ENCODE peak calls at places on chromosome 18, in ten cellular contexts. One of them, this sample, is unnamed.
A peak's percentile ranks its signal among the peaks of the same experiment; 100 is the strongest.

GRCh38 chr18:2657788-2658458 is 2.4 kb downstream of the SMCHD1 start:
- DNase-seq in fibroblast of the aortic adventitia: peak; percentile 91
- DNase-seq in cardiac fibroblast: peak; percentile 80
- DNase-seq in body of pancreas: no peak
- DNase-seq in RWPE2: no peak
- DNase-seq in GM12864: no peak
- DNase-seq in PC-3: peak; percentile 89
- DNase-seq in fibroblast of villous mesenchyme: peak; percentile 92
- DNase-seq in astrocyte of the cerebellum: peak; percentile 46
- DNase-seq in CD8-positive, alpha-beta T cell: no peak
- DNase-seq in this sample: peak; percentile 59

GRCh38 chr18:28136071-28136470 is 40.9 kb downstream of the CDH2 start:
- DNase-seq in fibroblast of the aortic adventitia: no peak
- DNase-seq in cardiac fibroblast: no peak
- DNase-seq in body of pancreas: no peak
- DNase-seq in RWPE2: no peak
- DNase-seq in GM12864: no peak
- DNase-seq in PC-3: peak; percentile 36
- DNase-seq in fibroblast of villous mesenchyme: peak; percentile 40
- DNase-seq in astrocyte of the cerebellum: no peak
- DNase-seq in CD8-positive, alpha-beta T cell: no peak
- DNase-seq in this sample: no peak

GRCh38 chr18:76657428-76657827 is 162.4 kb upstream of the ZNF516 start:
- DNase-seq in fibroblast of the aortic adventitia: no peak
- DNase-seq in cardiac fibroblast: no peak
- DNase-seq in body of pancreas: no peak
- DNase-seq in RWPE2: no peak
- DNase-seq in GM12864: no peak
- DNase-seq in PC-3: no peak
- DNase-seq in fibroblast of villous mesenchyme: peak; percentile 17
- DNase-seq in astrocyte of the cerebellum: no peak
- DNase-seq in CD8-positive, alpha-beta T cell: no peak
- DNase-seq in this sample: peak; percentile 4

GRCh38 chr18:61551586-61551985 is 218.4 kb downstream of the CDH20 start:
- DNase-seq in fibroblast of the aortic adventitia: peak; percentile 92
- DNase-seq in cardiac fibroblast: peak; percentile 93
- DNase-seq in body of pancreas: no peak
- DNase-seq in RWPE2: no peak
- DNase-seq in GM12864: peak; percentile 37
- DNase-seq in PC-3: peak; percentile 82
- DNase-seq in fibroblast of villous mesenchyme: peak; percentile 89
- DNase-seq in astrocyte of the cerebellum: peak; percentile 79
- DNase-seq in CD8-positive, alpha-beta T cell: no peak
- DNase-seq in this sample: peak; percentile 87

GRCh38 chr18:80243204-80243603 is 4.1 kb downstream of the PARD6G start:
- DNase-seq in fibroblast of the aortic adventitia: no peak
- DNase-seq in cardiac fibroblast: no peak
- DNase-seq in body of pancreas: no peak
- DNase-seq in RWPE2: no peak
- DNase-seq in GM12864: no peak
- DNase-seq in PC-3: no peak
- DNase-seq in fibroblast of villous mesenchyme: no peak
- DNase-seq in astrocyte of the cerebellum: no peak
- DNase-seq in CD8-positive, alpha-beta T cell: no peak
- DNase-seq in this sample: no peak

GRCh38 chr18:55635439-55635838 is 47.4 kb upstream of the TCF4 start:
- DNase-seq in fibroblast of the aortic adventitia: peak; percentile 5
- DNase-seq in cardiac fibroblast: no peak
- DNase-seq in body of pancreas: no peak
- DNase-seq in RWPE2: no peak
- DNase-seq in GM12864: no peak
- DNase-seq in PC-3: no peak
- DNase-seq in fibroblast of villous mesenchyme: peak; percentile 3
- DNase-seq in astrocyte of the cerebellum: no peak
- DNase-seq in CD8-positive, alpha-beta T cell: no peak
- DNase-seq in this sample: no peak

GRCh38 chr18:48967545-48967944 is 16.8 kb upstream of the SMAD7 start:
- DNase-seq in fibroblast of the aortic adventitia: no peak
- DNase-seq in cardiac fibroblast: no peak
- DNase-seq in body of pancreas: no peak
- DNase-seq in RWPE2: no peak
- DNase-seq in GM12864: no peak
- DNase-seq in PC-3: no peak
- DNase-seq in fibroblast of villous mesenchyme: no peak
- DNase-seq in astrocyte of the cerebellum: no peak
- DNase-seq in CD8-positive, alpha-beta T cell: no peak
- DNase-seq in this sample: no peak

GRCh38 chr18:79877163-79878091 is 74.0 kb downstream of the SLC66A2 start:
- DNase-seq in fibroblast of the aortic adventitia: no peak
- DNase-seq in cardiac fibroblast: no peak
- DNase-seq in body of pancreas: no peak
- DNase-seq in RWPE2: peak; percentile 49
- DNase-seq in GM12864: no peak
- DNase-seq in PC-3: no peak
- DNase-seq in fibroblast of villous mesenchyme: no peak
- DNase-seq in astrocyte of the cerebellum: no peak
- DNase-seq in CD8-positive, alpha-beta T cell: no peak
- DNase-seq in this sample: no peak

GRCh38 chr18:66344227-66344626 is 259.7 kb downstream of the CDH19 start:
- DNase-seq in fibroblast of the aortic adventitia: no peak
- DNase-seq in cardiac fibroblast: no peak
- DNase-seq in body of pancreas: no peak
- DNase-seq in RWPE2: no peak
- DNase-seq in GM12864: no peak
- DNase-seq in PC-3: no peak
- DNase-seq in fibroblast of villous mesenchyme: no peak
- DNase-seq in astrocyte of the cerebellum: no peak
- DNase-seq in CD8-positive, alpha-beta T cell: no peak
- DNase-seq in this sample: no peak

GRCh38 chr18:55777666-55778304 is 189.8 kb upstream of the TCF4 start:
- DNase-seq in fibroblast of the aortic adventitia: no peak
- DNase-seq in cardiac fibroblast: no peak
- DNase-seq in body of pancreas: no peak
- DNase-seq in RWPE2: no peak
- DNase-seq in GM12864: no peak
- DNase-seq in PC-3: no peak
- DNase-seq in fibroblast of villous mesenchyme: no peak
- DNase-seq in astrocyte of the cerebellum: no peak
- DNase-seq in CD8-positive, alpha-beta T cell: no peak
- DNase-seq in this sample: peak; percentile 29

GRCh38 chr18:51498085-51498855 is 300.8 kb upstream of the MEX3C start:
- DNase-seq in fibroblast of the aortic adventitia: no peak
- DNase-seq in cardiac fibroblast: no peak
- DNase-seq in body of pancreas: no peak
- DNase-seq in RWPE2: no peak
- DNase-seq in GM12864: no peak
- DNase-seq in PC-3: no peak
- DNase-seq in fibroblast of villous mesenchyme: no peak
- DNase-seq in astrocyte of the cerebellum: no peak
- DNase-seq in CD8-positive, alpha-beta T cell: no peak
- DNase-seq in this sample: no peak

GRCh38 chr18:68024716-68025115 is 508.2 kb upstream of the DSEL start:
- DNase-seq in fibroblast of the aortic adventitia: peak; percentile 70
- DNase-seq in cardiac fibroblast: peak; percentile 45
- DNase-seq in body of pancreas: no peak
- DNase-seq in RWPE2: no peak
- DNase-seq in GM12864: no peak
- DNase-seq in PC-3: no peak
- DNase-seq in fibroblast of villous mesenchyme: peak; percentile 21
- DNase-seq in astrocyte of the cerebellum: no peak
- DNase-seq in CD8-positive, alpha-beta T cell: no peak
- DNase-seq in this sample: peak; percentile 46

DNA sequence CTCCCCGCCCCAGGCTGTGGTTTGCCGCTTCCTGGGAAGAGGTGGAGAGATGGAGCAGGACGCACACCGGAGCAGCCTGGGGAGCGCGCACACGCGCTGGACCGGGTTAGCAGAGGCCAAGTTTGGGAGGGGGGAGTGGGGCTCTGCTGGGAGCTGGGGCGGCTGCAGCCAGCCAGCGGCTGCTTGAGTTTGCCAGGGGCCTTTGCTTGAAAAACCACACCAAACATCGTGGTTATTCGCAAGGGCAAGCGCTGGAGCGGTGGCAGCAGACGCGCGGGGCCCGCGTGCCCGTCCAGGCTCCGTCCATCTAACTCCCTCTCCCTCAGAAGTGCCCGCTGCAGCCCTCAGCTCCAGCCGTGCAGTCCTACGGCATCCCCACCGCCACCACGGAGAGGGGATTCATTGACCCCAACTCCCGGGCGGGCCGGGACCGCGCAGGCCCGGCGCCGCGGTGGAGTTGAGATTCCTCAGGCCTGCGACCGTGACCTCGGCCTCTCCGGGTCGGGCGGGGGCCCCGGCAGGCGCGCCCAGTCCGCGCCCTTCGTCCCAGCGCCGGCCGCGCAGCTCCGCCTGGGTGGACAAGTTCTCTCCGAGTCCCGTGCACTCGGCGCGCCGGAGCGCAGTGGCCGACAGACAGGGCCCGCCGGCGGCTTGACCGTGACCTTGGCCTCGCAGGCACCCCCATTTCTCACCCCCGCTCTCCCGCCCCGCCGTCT is 4.5 kb downstream of the PTGR3 start:
- DNase-seq in fibroblast of the aortic adventitia: peak; percentile 35
- DNase-seq in cardiac fibroblast: peak; percentile 19
- DNase-seq in body of pancreas: no peak
- DNase-seq in RWPE2: no peak
- DNase-seq in GM12864: no peak
- DNase-seq in PC-3: no peak
- DNase-seq in fibroblast of villous mesenchyme: peak; percentile 61
- DNase-seq in astrocyte of the cerebellum: no peak
- DNase-seq in CD8-positive, alpha-beta T cell: no peak
- DNase-seq in this sample: no peak
- H3K4me3 ChIP-seq in fibroblast of the aortic adventitia: peak overlapping the region; percentile 52
- H3K4me3 ChIP-seq in cardiac fibroblast: peak overlapping the region; percentile 35
- H3K4me3 ChIP-seq in body of pancreas: no peak overlapping the region
- H3K4me3 ChIP-seq in RWPE2: peak overlapping the region; percentile 15
- H3K4me3 ChIP-seq in GM12864: peak overlapping the region; percentile 23
- H3K4me3 ChIP-seq in PC-3: no peak overlapping the region
- H3K4me3 ChIP-seq in fibroblast of villous mesenchyme: peak overlapping the region; percentile 92
- H3K4me3 ChIP-seq in astrocyte of the cerebellum: peak overlapping the region; percentile 87
- H3K4me3 ChIP-seq in CD8-positive, alpha-beta T cell: peak overlapping the region; percentile 22
- H3K4me3 ChIP-seq in this sample: peak overlapping the region; percentile 40

DNA sequence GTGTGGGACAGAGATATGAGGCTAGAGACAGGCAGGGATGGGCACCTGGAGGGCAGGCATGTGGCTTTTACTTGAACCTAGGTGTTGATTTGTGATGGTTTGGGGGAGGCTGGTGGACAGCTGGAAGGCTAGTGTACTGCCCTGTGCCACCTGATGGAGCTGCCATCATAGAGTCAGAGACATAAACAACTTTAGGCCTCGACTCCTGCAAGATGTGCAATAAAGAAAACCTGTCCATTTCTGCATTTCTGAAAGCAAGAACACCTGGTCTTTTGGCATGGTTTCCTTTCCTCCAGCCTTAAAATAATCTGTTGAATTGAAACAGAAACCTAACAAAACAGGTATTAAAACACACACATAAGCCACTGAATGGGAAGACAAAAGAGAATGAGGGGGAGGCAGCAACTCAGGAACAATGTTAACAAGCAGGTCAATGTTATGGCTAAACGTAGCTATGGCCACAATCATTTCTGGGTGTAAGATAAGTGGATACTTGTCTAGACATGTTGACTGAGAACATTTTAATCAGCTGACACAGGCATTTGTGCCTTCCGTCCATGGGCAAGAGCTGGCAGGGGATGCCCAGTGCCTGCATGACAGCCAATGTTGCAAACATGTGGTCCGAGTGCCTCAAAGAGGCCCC is 87.8 kb downstream of the KCTD1 start:
- DNase-seq in fibroblast of the aortic adventitia: peak; percentile 60
- DNase-seq in cardiac fibroblast: peak; percentile 39
- DNase-seq in body of pancreas: no peak
- DNase-seq in RWPE2: no peak
- DNase-seq in GM12864: peak; percentile 84
- DNase-seq in PC-3: no peak
- DNase-seq in fibroblast of villous mesenchyme: no peak
- DNase-seq in astrocyte of the cerebellum: no peak
- DNase-seq in CD8-positive, alpha-beta T cell: no peak
- DNase-seq in this sample: peak; percentile 23
- TF ChIP-seq CTCF in fibroblast of the aortic adventitia: no peak
- TF ChIP-seq CTCF in cardiac fibroblast: no peak
- TF ChIP-seq CTCF in body of pancreas: no peak
- TF ChIP-seq CTCF in RWPE2: no peak
- TF ChIP-seq CTCF in GM12864: no peak
- TF ChIP-seq CTCF in PC-3: no peak
- TF ChIP-seq CTCF in fibroblast of villous mesenchyme: no peak
- TF ChIP-seq CTCF in astrocyte of the cerebellum: no peak
- TF ChIP-seq CTCF in CD8-positive, alpha-beta T cell: no peak
- TF ChIP-seq CTCF in this sample: no peak

GRCh38 chr18:21134895-21135294 is 23.3 kb upstream of the ROCK1 start:
- DNase-seq in fibroblast of the aortic adventitia: peak; percentile 45
- DNase-seq in cardiac fibroblast: peak; percentile 51
- DNase-seq in body of pancreas: no peak
- DNase-seq in RWPE2: no peak
- DNase-seq in GM12864: no peak
- DNase-seq in PC-3: peak; percentile 48
- DNase-seq in fibroblast of villous mesenchyme: peak; percentile 19
- DNase-seq in astrocyte of the cerebellum: no peak
- DNase-seq in CD8-positive, alpha-beta T cell: no peak
- DNase-seq in this sample: peak; percentile 53
- H3K4me3 ChIP-seq in fibroblast of the aortic adventitia: no peak overlapping the region
- H3K4me3 ChIP-seq in cardiac fibroblast: no peak overlapping the region
- H3K4me3 ChIP-seq in body of pancreas: no peak overlapping the region
- H3K4me3 ChIP-seq in RWPE2: no peak overlapping the region
- H3K4me3 ChIP-seq in GM12864: no peak overlapping the region
- H3K4me3 ChIP-seq in PC-3: no peak overlapping the region
- H3K4me3 ChIP-seq in fibroblast of villous mesenchyme: no peak overlapping the region
- H3K4me3 ChIP-seq in astrocyte of the cerebellum: no peak overlapping the region
- H3K4me3 ChIP-seq in CD8-positive, alpha-beta T cell: no peak overlapping the region
- H3K4me3 ChIP-seq in this sample: no peak overlapping the region

DNA sequence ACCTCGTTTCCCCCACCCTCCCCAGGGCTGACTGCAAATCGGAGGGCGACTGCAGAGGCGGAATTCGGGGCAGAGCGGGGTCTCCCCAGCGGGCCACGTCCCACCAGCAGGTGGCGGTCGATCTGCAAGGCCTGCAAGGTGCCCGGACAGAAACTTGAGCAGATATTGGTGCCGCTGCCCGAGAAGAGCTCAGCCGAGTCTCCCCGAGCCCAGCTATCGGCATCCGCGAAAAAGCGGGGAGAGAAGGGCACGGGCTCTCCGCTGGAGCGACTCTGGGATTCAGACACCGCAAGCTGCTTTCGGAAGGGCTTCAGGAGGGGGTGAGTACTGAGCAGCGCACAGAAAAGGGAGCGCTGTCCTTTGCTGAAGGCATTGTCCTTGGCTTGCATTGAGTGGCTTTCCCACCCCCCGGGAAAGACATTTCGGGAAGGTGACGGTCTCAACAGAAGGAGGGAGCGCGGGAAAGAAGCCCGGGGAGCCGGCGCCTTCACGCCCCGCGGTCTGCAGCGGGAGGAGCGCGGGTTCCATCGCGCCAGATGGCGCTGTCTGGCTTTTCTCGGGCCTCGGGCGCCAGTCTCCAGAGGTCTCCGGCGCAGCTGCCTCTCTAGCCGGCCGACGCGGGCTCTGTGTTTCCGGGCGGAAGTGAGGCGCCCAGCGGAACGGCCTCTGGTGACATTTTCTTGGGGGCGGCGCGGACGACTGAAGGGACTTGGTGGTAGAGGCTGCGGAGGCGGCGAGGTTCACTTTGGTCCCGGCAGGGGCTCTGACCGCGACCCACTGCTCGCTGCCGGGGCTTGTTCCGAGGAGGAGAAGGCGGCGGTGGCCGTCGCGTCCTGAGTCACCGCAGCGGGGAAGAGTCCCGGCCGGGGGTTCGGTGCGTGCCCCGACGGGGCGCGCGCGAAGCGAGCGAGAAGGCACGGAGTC is 69.5 kb downstream of the HAUS1 start:
- DNase-seq in fibroblast of the aortic adventitia: peak; percentile 87
- DNase-seq in cardiac fibroblast: peak; percentile 91
- DNase-seq in body of pancreas: peak; percentile 90
- DNase-seq in RWPE2: peak; percentile 91
- DNase-seq in GM12864: peak; percentile 72
- DNase-seq in PC-3: peak; percentile 75
- DNase-seq in fibroblast of villous mesenchyme: peak; percentile 91
- DNase-seq in astrocyte of the cerebellum: peak; percentile 72
- DNase-seq in CD8-positive, alpha-beta T cell: peak; percentile 91
- DNase-seq in this sample: peak; percentile 90
- TF ChIP-seq CTCF in fibroblast of the aortic adventitia: peak; percentile 98
- TF ChIP-seq CTCF in cardiac fibroblast: peak; percentile 97
- TF ChIP-seq CTCF in body of pancreas: peak; percentile 88
- TF ChIP-seq CTCF in RWPE2: peak; percentile 98
- TF ChIP-seq CTCF in GM12864: peak; percentile 90
- TF ChIP-seq CTCF in PC-3: peak; percentile 65
- TF ChIP-seq CTCF in fibroblast of villous mesenchyme: peak; percentile 95
- TF ChIP-seq CTCF in astrocyte of the cerebellum: peak; percentile 86
- TF ChIP-seq CTCF in CD8-positive, alpha-beta T cell: peak; percentile 99
- TF ChIP-seq CTCF in this sample: peak; percentile 83

This sample was measured in AG10803.